ENCODE peak calls at places on chromosomes 4 and X, in four cellular contexts. M is heart left ventricle, J is nephron progenitor cell, X is lung. L is an unnamed sample.

GRCh38 chr4:85807247-85807915 is 332.4 kb downstream of the ARHGAP24 start:
- DNase-seq in M (peak), J (no peak), X (no peak), L (peak)

GRCh38 chr4:19494958-19495357 is 756.7 kb upstream of the SLIT2 start:
- DNase-seq in M (no peak), J (no peak), X (no peak), L (no peak)

GRCh38 chrX:123736333-123736921 is 3.6 kb upstream of the THOC2 start:
- DNase-seq in M (no peak), J (no peak), X (no peak), L (no peak)

GRCh38 chr4:52997132-52997416 is 135.0 kb downstream of the RASL11B start:
- DNase-seq in M (no peak), J (no peak), X (no peak), L (no peak)

GRCh38 chrX:124256209-124256608 is 76.3 kb upstream of the TEX13D start:
- DNase-seq in M (no peak), J (no peak), X (no peak), L (no peak)

GRCh38 chr4:138562544-138562961 is 320.4 kb upstream of the SLC7A11 start:
- DNase-seq in M (peak), J (no peak), X (no peak), L (no peak)

GRCh38 chr4:105184316-105184988 is 37.8 kb downstream of the TET2 start:
- DNase-seq in M (no peak), J (no peak), X (no peak), L (no peak)

GRCh38 chr4:140151700-140152014 is 2.3 kb downstream of the MAML3 start:
- DNase-seq in M (peak), J (peak), X (peak), L (peak)

GRCh38 chrX:20372533-20372932 is 105.8 kb upstream of the RPS6KA3 start:
- DNase-seq in M (no peak), J (no peak), X (no peak), L (no peak)

GRCh38 chr4:131459430-131460101 is 1689.5 kb upstream of the PCDH10 start:
- DNase-seq in M (no peak), J (no peak), X (no peak), L (no peak)

GRCh38 chrX:68488657-68489056 is 10.2 kb upstream of the YIPF6 start:
- DNase-seq in M (no peak), J (no peak), X (peak), L (no peak)

GRCh38 chrX:56813318-56813837 is 84.3 kb downstream of the NBDY start:
- DNase-seq in M (no peak), J (no peak), X (no peak), L (peak)

GRCh38 chrX:153590961-153591956 is 7.7 kb downstream of the CCNQ start:
- DNase-seq in M (no peak), J (no peak), X (no peak), L (no peak)